ENCODE peak calls at places on chromosomes 16 and 17, in six cellular contexts. Q is NCI-H2081; O is GM23338; H is CD8-positive, alpha-beta T cell; E is GM12892; N is left ventricle myocardium superior. Z is an unnamed sample.

GRCh38 chr17:41773190-41773588 is 13.3 kb downstream of the JUP start:
- DNase-seq in Q (no peak), H (no peak), O (peak), E (no peak), N (peak), Z (no peak)

GRCh38 chr16:88566158-88566557 is 4.0 kb upstream of the ZC3H18 start:
- DNase-seq in H (no peak), N (no peak), E (no peak), Q (no peak), O (peak), Z (no peak)

GRCh38 chr17:20920813-20921199 is 122.0 kb downstream of the USP22 start:
- DNase-seq in H (no peak), Q (no peak), O (peak), N (no peak), E (no peak), Z (no peak)

GRCh38 chr17:83148317-83149044 is 69.1 kb downstream of the METRNL start:
- DNase-seq in Q (no peak), E (no peak), O (no peak), N (no peak), H (no peak), Z (no peak)

GRCh38 chr17:3695723-3696411 is at the start of gene P2RX5:
- DNase-seq in Q (no peak), N (peak), E (peak), H (no peak), O (peak), Z (peak)

GRCh38 chr17:78667741-78668640 is 90.8 kb upstream of the DNAH17 start:
- DNase-seq in Q (no peak), H (no peak), E (no peak), O (no peak), N (no peak), Z (no peak)

GRCh38 chr16:69863882-69864281 is 87.3 kb upstream of the CLEC18A start:
- DNase-seq in H (no peak), Q (no peak), N (no peak), O (no peak), E (no peak), Z (no peak)

GRCh38 chr17:327296-327695 is 25.3 kb downstream of the RPH3AL start:
- DNase-seq in N (no peak), O (no peak), H (no peak), Q (no peak), E (no peak), Z (no peak)

GRCh38 chr17:55722016-55722706 is 503 bp downstream of the TMEM100 start:
- DNase-seq in N (no peak), O (no peak), H (no peak), Q (no peak), E (no peak), Z (no peak)

Z was measured in T-helper 9 cell.